ENCODE peak calls at places on chromosomes 16 and 17, in seven cellular contexts. X, G, Y, A, I, Q and J are unnamed samples. For H3K4me1, the result is how much of the 10 kb centered on the place peaks cover.

GRCh38 chr16:23788653-23789052 is 33.8 kb downstream of the CHP2 start:
- DNase-seq in X (no peak), G (no peak), Y (no peak), A (no peak), I (no peak), Q (no peak), J (no peak)

GRCh38 chr16:66266436-66267286 is 99.8 kb upstream of the CDH5 start:
- DNase-seq in X (peak), G (peak), Y (no peak), A (no peak), I (no peak), Q (no peak), J (peak)

GRCh38 chr16:72921106-72921505 is 126.8 kb downstream of the ZFHX3 start:
- DNase-seq in X (no peak), G (no peak), Y (no peak), A (no peak), I (no peak), Q (no peak), J (no peak)

GRCh38 chr17:2582493-2582892 is 11.0 kb upstream of the PAFAH1B1 start:
- DNase-seq in X (no peak), G (peak), Y (no peak), A (no peak), I (no peak), Q (no peak), J (no peak)

GRCh38 chr16:27721548-27722265 is 171.8 kb downstream of the KATNIP start:
- DNase-seq in X (peak), G (peak), Y (no peak), A (no peak), I (peak), Q (peak), J (peak)

GRCh38 chr17:38730526-38731379 is 612 bp downstream of the CISD3 start:
- DNase-seq in X (peak), G (peak), Y (peak), A (no peak), I (peak), Q (peak), J (peak)

GRCh38 chr16:10681310-10682308 is 13.1 kb downstream of the TEKT5 start:
- DNase-seq in X (no peak), G (peak), Y (no peak), A (no peak), I (no peak), Q (no peak), J (no peak)

GRCh38 chr17:6701719-6702118 is 11.4 kb downstream of the SLC13A5 start:
- DNase-seq in X (no peak), G (no peak), Y (no peak), A (no peak), I (no peak), Q (peak), J (no peak)

GRCh38 chr16:67562918-67563707 is 787 bp downstream of the CTCF start:
- DNase-seq in X (peak), G (peak), Y (peak), A (peak), I (no peak), Q (peak), J (peak)

GRCh38 chr16:27298132-27298531 is 15.6 kb upstream of the IL4R start:
- DNase-seq in X (no peak), G (no peak), Y (no peak), A (no peak), I (no peak), Q (no peak), J (no peak)

GRCh38 chr16:66044089-66044488 is 322.4 kb upstream of the CDH5 start:
- DNase-seq in X (no peak), G (peak), Y (no peak), A (no peak), I (no peak), Q (no peak), J (no peak)

DNA sequence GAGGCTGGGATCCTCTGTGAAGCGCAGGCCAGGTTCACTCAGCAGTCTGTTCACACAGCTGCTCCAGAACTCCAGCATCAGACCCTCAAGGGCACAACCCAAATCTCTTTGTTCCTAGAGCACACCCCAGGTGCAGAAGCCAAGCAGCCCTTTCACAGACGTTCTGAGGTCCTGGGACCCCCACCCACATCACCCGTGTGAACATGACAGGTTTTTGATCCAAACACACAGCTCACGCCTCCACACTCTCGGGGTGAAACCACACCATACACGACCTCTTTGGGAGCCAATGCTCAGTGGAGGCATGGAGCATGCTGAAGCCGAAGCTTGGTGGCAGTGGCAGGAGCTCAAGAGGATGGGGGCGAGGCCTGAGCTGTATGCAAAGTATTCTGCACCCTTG is 97.4 kb downstream of the ZNF778 start:
- DNase-seq in X (no peak), G (no peak), Y (no peak), A (no peak), I (no peak), Q (no peak), J (no peak)
- H3K4me1 ChIP-seq in X (under half), G (half or more), Y (under half), A (half or more), I (under half), Q (under half), J (half or more)

GRCh38 chr17:50326831-50327364 is 19.0 kb upstream of the XYLT2 start:
- DNase-seq in X (no peak), G (no peak), Y (no peak), A (no peak), I (no peak), Q (no peak), J (no peak)

GRCh38 chr17:50328926-50329325 is 17.0 kb upstream of the XYLT2 start:
- DNase-seq in X (no peak), G (peak), Y (no peak), A (no peak), I (no peak), Q (no peak), J (no peak)

GRCh38 chr17:50330151-50330753 is 15.7 kb upstream of the XYLT2 start:
- DNase-seq in X (no peak), G (peak), Y (no peak), A (no peak), I (no peak), Q (no peak), J (no peak)

GRCh38 chr17:50329716-50330115 is 16.2 kb upstream of the XYLT2 start:
- DNase-seq in X (no peak), G (no peak), Y (no peak), A (no peak), I (no peak), Q (no peak), J (no peak)

DNA sequence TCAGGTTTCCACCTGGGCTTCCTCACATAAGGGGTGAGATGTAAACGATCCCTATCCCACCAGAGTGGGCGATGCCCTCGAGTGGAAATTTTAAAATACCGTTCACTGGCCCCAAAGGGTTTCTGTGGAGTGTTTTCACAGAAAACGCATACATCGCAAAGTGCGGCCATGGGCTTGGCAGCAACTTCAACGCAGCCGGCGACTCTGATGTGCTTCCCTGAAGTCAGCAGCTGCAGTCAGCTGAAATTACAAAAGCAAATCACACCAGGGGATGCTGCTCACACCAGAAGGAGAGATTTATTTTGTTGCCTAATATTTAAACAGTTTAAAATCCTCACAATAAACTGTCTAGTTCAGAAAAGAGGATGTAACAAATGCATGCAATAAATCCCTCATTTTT is 17.6 kb upstream of the XYLT2 start:
- DNase-seq in X (no peak), G (no peak), Y (no peak), A (no peak), I (no peak), Q (no peak), J (no peak)
- H3K4me1 ChIP-seq in X (under half), G (under half), Y (under half), A (under half), I (under half), Q (under half), J (under half)

GRCh38 chr17:16482253-16482652 is 9.7 kb downstream of the LRRC75A start:
- DNase-seq in X (no peak), G (no peak), Y (no peak), A (no peak), I (no peak), Q (no peak), J (no peak)

GRCh38 chr17:16480995-16481394 is 11.0 kb downstream of the LRRC75A start:
- DNase-seq in X (no peak), G (no peak), Y (no peak), A (no peak), I (no peak), Q (no peak), J (no peak)

GRCh38 chr17:16486373-16487250 is 5.4 kb downstream of the LRRC75A start:
- DNase-seq in X (peak), G (peak), Y (peak), A (no peak), I (peak), Q (peak), J (peak)

GRCh38 chr17:16484445-16485169 is 7.4 kb downstream of the LRRC75A start:
- DNase-seq in X (no peak), G (no peak), Y (no peak), A (no peak), I (no peak), Q (no peak), J (no peak)

GRCh38 chr17:16483021-16483645 is 8.9 kb downstream of the LRRC75A start:
- DNase-seq in X (no peak), G (no peak), Y (no peak), A (no peak), I (no peak), Q (no peak), J (no peak)
- H3K4me1 ChIP-seq in X (under half), G (half or more), Y (under half), A (under half), I (under half), Q (under half), J (under half)

GRCh38 chr17:4235372-4236279 is 28.2 kb downstream of the ANKFY1 start:
- DNase-seq in X (no peak), G (no peak), Y (peak), A (no peak), I (no peak), Q (no peak), J (no peak)
- H3K4me1 ChIP-seq in X (under half), G (under half), Y (under half), A (under half), I (half or more), Q (under half), J (half or more)

DNA sequence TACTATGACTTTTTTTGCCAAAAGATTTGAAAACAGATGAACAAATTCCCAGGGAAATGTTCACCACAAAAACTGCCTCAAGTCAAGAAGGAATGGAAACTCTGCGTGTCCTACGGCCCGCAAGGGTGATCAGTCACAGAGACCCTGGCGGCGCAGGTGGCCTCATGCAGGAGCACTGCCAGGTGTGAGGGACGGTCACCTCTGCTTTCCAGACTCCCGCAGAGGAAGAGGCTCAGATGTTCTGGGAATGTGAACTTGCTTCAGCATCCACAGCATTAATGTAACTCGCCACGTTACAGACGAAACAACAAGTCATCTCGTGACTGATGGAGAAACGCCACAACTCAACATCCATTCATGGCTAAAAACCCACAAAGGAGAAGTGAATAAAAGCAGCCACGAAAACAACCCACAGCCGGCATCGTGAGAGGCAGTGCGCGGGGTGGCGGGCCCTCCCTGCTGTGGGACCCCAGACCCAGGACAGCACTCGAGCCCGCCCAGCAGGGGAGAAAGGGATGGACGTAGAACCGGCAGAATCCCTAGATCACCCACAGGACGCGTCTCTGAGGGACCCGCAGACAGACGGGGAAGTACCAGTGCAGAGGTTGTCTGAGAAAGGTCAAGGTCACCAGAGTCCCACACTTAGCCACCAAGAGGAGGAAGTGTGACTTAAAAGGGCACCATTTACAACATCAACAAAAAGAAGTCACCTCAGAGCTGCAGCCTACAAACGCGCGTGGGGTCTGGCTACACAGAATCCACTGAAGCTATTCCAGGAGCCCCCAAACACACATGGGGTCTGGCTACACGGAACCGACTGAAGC is 76.9 kb upstream of the GNG13 start:
- DNase-seq in X (no peak), G (no peak), Y (peak), A (no peak), I (no peak), Q (no peak), J (no peak)
- H3K4me1 ChIP-seq in X (under half), G (under half), Y (under half), A (under half), I (under half), Q (under half), J (under half)

DNA sequence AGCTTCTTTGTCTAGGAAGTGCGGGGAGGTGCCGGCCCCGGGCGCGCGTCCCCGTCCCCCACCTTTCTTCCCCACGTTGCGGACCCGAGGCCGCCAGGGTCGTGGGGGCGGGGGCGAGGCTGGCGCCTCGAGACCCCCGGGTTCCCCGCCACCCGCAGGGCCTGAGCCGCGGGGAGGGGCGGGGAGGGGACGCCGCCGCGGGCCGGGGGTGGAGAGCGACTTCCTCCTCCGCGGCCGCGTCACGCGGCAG is 1.8 kb upstream of the ACTG1 start:
- DNase-seq in X (no peak), G (no peak), Y (no peak), A (no peak), I (no peak), Q (no peak), J (no peak)
- H3K4me1 ChIP-seq in X (under half), G (half or more), Y (under half), A (half or more), I (under half), Q (under half), J (half or more)

GRCh38 chr16:85264752-85265151 is 152.5 kb upstream of the CIBAR2 start:
- DNase-seq in X (no peak), G (no peak), Y (no peak), A (no peak), I (no peak), Q (no peak), J (no peak)
- H3K4me1 ChIP-seq in X (under half), G (under half), Y (under half), A (under half), I (under half), Q (under half), J (under half)